ENCODE peak calls at places on chromosome 15, in ten cellular contexts. G, C, W, V, P, J, T, Q, I and D are unnamed samples.
A peak's percentile ranks its signal among the peaks of the same experiment; 100 is the strongest.

GRCh38 chr15:57922780-57923179 is 142.7 kb downstream of the ALDH1A2 start:
- ATAC-seq in G (no peak), C (peak; percentile 81), W (no peak), V (no peak), P (no peak), J (no peak), T (peak; percentile 95), Q (no peak), I (no peak), D (peak; percentile 47)

GRCh38 chr15:41182266-41182665 is 48.3 kb downstream of the EXD1 start:
- ATAC-seq in G (no peak), C (no peak), W (no peak), V (no peak), P (no peak), J (no peak), T (no peak), Q (no peak), I (no peak), D (no peak)

GRCh38 chr15:63891079-63891762 is 57.5 kb upstream of the HERC1 start:
- ATAC-seq in G (peak; percentile 59), C (peak; percentile 87), W (peak; percentile 29), V (peak; percentile 28), P (peak; percentile 54), J (peak; percentile 20), T (peak; percentile 70), Q (peak; percentile 51), I (peak; percentile 96), D (peak; percentile 70)

GRCh38 chr15:90037510-90037860 is 36.4 kb downstream of the ZNF710 start:
- ATAC-seq in G (no peak), C (no peak), W (no peak), V (no peak), P (no peak), J (no peak), T (no peak), Q (no peak), I (no peak), D (no peak)

GRCh38 chr15:85751731-85752421 is 42.8 kb downstream of the KLHL25 start:
- ATAC-seq in G (no peak), C (no peak), W (no peak), V (no peak), P (no peak), J (no peak), T (no peak), Q (no peak), I (no peak), D (no peak)

GRCh38 chr15:92595506-92596337 is 59.9 kb downstream of the FAM174B start:
- ATAC-seq in G (no peak), C (no peak), W (no peak), V (no peak), P (no peak), J (no peak), T (no peak), Q (no peak), I (no peak), D (no peak)

GRCh38 chr15:93566777-93567176 is 477.8 kb upstream of the RGMA start:
- ATAC-seq in G (peak; percentile 97), C (no peak), W (no peak), V (no peak), P (no peak), J (no peak), T (no peak), Q (peak; percentile 18), I (no peak), D (peak; percentile 99)

GRCh38 chr15:65246026-65246714 is 34.9 kb upstream of the CILP start:
- ATAC-seq in G (peak; percentile 85), C (no peak), W (no peak), V (no peak), P (no peak), J (no peak), T (peak; percentile 66), Q (no peak), I (no peak), D (peak; percentile 95)

GRCh38 chr15:50066202-50066601 is 52.8 kb downstream of the ATP8B4 start:
- ATAC-seq in G (peak; percentile 94), C (peak; percentile 32), W (peak; percentile 83), V (peak; percentile 83), P (peak; percentile 40), J (peak; percentile 58), T (no peak), Q (peak; percentile 95), I (no peak), D (no peak)

GRCh38 chr15:94671845-94672524 is 440.6 kb downstream of the MCTP2 start:
- ATAC-seq in G (no peak), C (peak; percentile 19), W (no peak), V (no peak), P (no peak), J (no peak), T (peak; percentile 55), Q (no peak), I (peak; percentile 46), D (no peak)

GRCh38 chr15:78540955-78541743 is 905 bp downstream of the PSMA4 start:
- ATAC-seq in G (peak; percentile 38), C (no peak), W (peak; percentile 21), V (no peak), P (no peak), J (no peak), T (peak; percentile 47), Q (peak; percentile 20), I (peak; percentile 41), D (peak; percentile 18)

GRCh38 chr15:101458908-101459578 is 30.5 kb downstream of the PCSK6 start:
- ATAC-seq in G (no peak), C (peak; percentile 56), W (no peak), V (no peak), P (no peak), J (no peak), T (peak; percentile 74), Q (no peak), I (no peak), D (no peak)

GRCh38 chr15:49327927-49328326 is 95.1 kb upstream of the FGF7 start:
- ATAC-seq in G (no peak), C (no peak), W (no peak), V (no peak), P (no peak), J (no peak), T (no peak), Q (no peak), I (no peak), D (no peak)

GRCh38 chr15:52370010-52370409 is 74.4 kb upstream of the MYO5C start:
- ATAC-seq in G (peak; percentile 67), C (no peak), W (no peak), V (no peak), P (peak; percentile 52), J (no peak), T (no peak), Q (no peak), I (no peak), D (no peak)

GRCh38 chr15:69718916-69719315 is 266.3 kb downstream of the RPLP1 start:
- ATAC-seq in G (no peak), C (peak; percentile 28), W (peak; percentile 6), V (peak; percentile 9), P (peak; percentile 62), J (peak; percentile 11), T (no peak), Q (no peak), I (no peak), D (peak; percentile 36)

GRCh38 chr15:60328852-60329443 is 68.8 kb downstream of the ANXA2 start:
- ATAC-seq in G (peak; percentile 28), C (no peak), W (peak; percentile 39), V (peak; percentile 39), P (no peak), J (no peak), T (no peak), Q (no peak), I (peak; percentile 78), D (peak; percentile 46)

GRCh38 chr15:79082363-79083070 is 8.1 kb downstream of the RASGRF1 start:
- ATAC-seq in G (no peak), C (no peak), W (no peak), V (no peak), P (no peak), J (no peak), T (no peak), Q (no peak), I (no peak), D (no peak)

GRCh38 chr15:56749982-56750381 is 16.7 kb upstream of the ZNF280D start:
- ATAC-seq in G (no peak), C (no peak), W (no peak), V (no peak), P (no peak), J (no peak), T (no peak), Q (no peak), I (no peak), D (no peak)

GRCh38 chr15:65192016-65192415 is 6.9 kb upstream of the CLPX start:
- ATAC-seq in G (no peak), C (no peak), W (no peak), V (no peak), P (no peak), J (no peak), T (no peak), Q (no peak), I (peak; percentile 61), D (peak; percentile 25)

GRCh38 chr15:96297783-96298182 is 32.7 kb upstream of the NR2F2 start:
- ATAC-seq in G (no peak), C (no peak), W (no peak), V (no peak), P (no peak), J (no peak), T (no peak), Q (no peak), I (no peak), D (no peak)

GRCh38 chr15:58248504-58248842 is 110.3 kb downstream of the AQP9 start:
- ATAC-seq in G (no peak), C (no peak), W (no peak), V (no peak), P (no peak), J (no peak), T (peak; percentile 35), Q (no peak), I (no peak), D (no peak)

GRCh38 chr15:70212288-70212962 is 114.7 kb upstream of the TLE3 start:
- ATAC-seq in G (no peak), C (no peak), W (no peak), V (no peak), P (no peak), J (no peak), T (no peak), Q (no peak), I (no peak), D (no peak)

GRCh38 chr15:68652141-68652540 is 73.3 kb downstream of the CORO2B start:
- ATAC-seq in G (peak; percentile 39), C (no peak), W (no peak), V (no peak), P (no peak), J (no peak), T (peak; percentile 80), Q (no peak), I (no peak), D (no peak)

GRCh38 chr15:26115229-26115943 is 252.3 kb upstream of the ATP10A start:
- ATAC-seq in G (no peak), C (no peak), W (no peak), V (no peak), P (no peak), J (no peak), T (no peak), Q (no peak), I (no peak), D (no peak)

GRCh38 chr15:78007965-78008886 is 69.3 kb downstream of the TBC1D2B start:
- ATAC-seq in G (peak; percentile 97), C (peak; percentile 26), W (no peak), V (no peak), P (no peak), J (no peak), T (peak; percentile 77), Q (no peak), I (no peak), D (peak; percentile 66)

GRCh38 chr15:66941231-66941711 is 124.1 kb upstream of the SMAD3 start:
- ATAC-seq in G (no peak), C (no peak), W (no peak), V (no peak), P (no peak), J (no peak), T (no peak), Q (no peak), I (no peak), D (no peak)

GRCh38 chr15:67839358-67839928 is 402 bp downstream of the RNU6-1 start:
- ATAC-seq in G (peak; percentile 43), C (peak; percentile 17), W (peak; percentile 38), V (peak; percentile 31), P (peak; percentile 28), J (peak; percentile 20), T (peak; percentile 20), Q (peak; percentile 23), I (peak; percentile 59), D (peak; percentile 14)

GRCh38 chr15:46296002-46296401 is 661.2 kb downstream of the SQOR start:
- ATAC-seq in G (no peak), C (no peak), W (no peak), V (no peak), P (no peak), J (no peak), T (no peak), Q (no peak), I (no peak), D (no peak)